ENCODE peak calls at places on chromosomes 1 and 21, in six cellular contexts. R is stimulated activated CD4-positive, alpha-beta T cell treated with anti-CD3 and anti-CD28 coated beads, Interleukin-1b, Interleukin-23, amount 100 ng/mL, for 1 hour; L is left ventricle myocardium inferior; S is left lung; U is kidney glomerular epithelial cell; B is GOT3. Y is an unnamed sample.

GRCh38 chr1:209837671-209838070 is 9.9 kb downstream of the UTP25 start:
- DNase-seq in U (no peak), L (no peak), S (no peak), B (no peak), R (no peak), Y (no peak)

GRCh38 chr21:27761623-27762022 is 794.7 kb upstream of the ADAMTS5 start:
- DNase-seq in L (no peak), R (no peak), U (no peak), S (no peak), B (no peak), Y (no peak)

GRCh38 chr1:66013371-66013770 is 220.7 kb downstream of the PDE4B start:
- DNase-seq in S (no peak), U (no peak), R (no peak), B (no peak), L (no peak), Y (no peak)

GRCh38 chr1:12314328-12314903 is 84.6 kb downstream of the VPS13D start:
- DNase-seq in B (no peak), R (no peak), S (no peak), U (peak; percentile 39), L (no peak), Y (no peak)

GRCh38 chr1:210918893-210919292 is 215.1 kb downstream of the KCNH1 start:
- DNase-seq in R (no peak), L (no peak), S (no peak), U (no peak), B (no peak), Y (no peak)

GRCh38 chr1:119327436-119328155 is 41.0 kb upstream of the HAO2 start:
- DNase-seq in R (no peak), B (no peak), U (peak; percentile 9), L (no peak), S (peak; percentile 66), Y (peak; percentile 14)

GRCh38 chr1:86913399-86913895 is 479 bp downstream of the SELENOF start:
- DNase-seq in B (no peak), R (no peak), U (peak; percentile 54), S (no peak), L (no peak), Y (no peak)

GRCh38 chr1:34899471-34899870 is 30.0 kb downstream of the DLGAP3 start:
- DNase-seq in U (no peak), L (no peak), S (no peak), R (no peak), B (no peak), Y (no peak)

GRCh38 chr1:28507646-28508434 is 2.0 kb downstream of the RCC1 start:
- DNase-seq in S (no peak), L (no peak), U (no peak), B (no peak), R (no peak), Y (no peak)

GRCh38 chr1:115412286-115412685 is 74.2 kb upstream of the NGF start:
- DNase-seq in R (no peak), S (no peak), U (no peak), B (no peak), L (no peak), Y (no peak)